ENCODE peak calls at places on chromosomes 2 and 18, in seven cellular contexts. V is aorta, K is HCT116, N is heart right ventricle, S is left lung, A is prostate gland, W is Karpas-422. X is an unnamed sample.

GRCh38 chr2:172848549-172848948 is 112.9 kb downstream of the RAPGEF4 start:
- DNase-seq in V (no peak), K (no peak), N (no peak), S (no peak), A (no peak), W (no peak), X (no peak)

GRCh38 chr2:11498543-11499034 is 32.6 kb upstream of the E2F6 start:
- DNase-seq in V (peak; percentile 80), K (no peak), N (peak; percentile 88), S (peak; percentile 53), A (no peak), W (no peak), X (no peak)

GRCh38 chr18:55406374-55407045 is 181.5 kb downstream of the TCF4 start:
- DNase-seq in V (no peak), K (no peak), N (no peak), S (no peak), A (no peak), W (no peak), X (no peak)

GRCh38 chr18:24947521-24948305 is 404.3 kb downstream of the ZNF521 start:
- DNase-seq in V (no peak), K (no peak), N (no peak), S (no peak), A (no peak), W (no peak), X (no peak)

GRCh38 chr2:88831792-88832248 is 140.3 kb downstream of the RPIA start:
- DNase-seq in V (no peak), K (peak; percentile 42), N (peak; percentile 38), S (peak; percentile 71), A (no peak), W (peak; percentile 97), X (peak; percentile 30)

GRCh38 chr2:202703091-202703490 is 68.3 kb downstream of the FAM117B start:
- DNase-seq in V (no peak), K (no peak), N (no peak), S (no peak), A (no peak), W (no peak), X (no peak)

GRCh38 chr18:74378179-74378682 is 62.6 kb downstream of the C18orf63 start:
- DNase-seq in V (peak; percentile 81), K (no peak), N (no peak), S (no peak), A (no peak), W (no peak), X (no peak)

GRCh38 chr2:29272311-29272710 is 157.1 kb downstream of the CLIP4 start:
- DNase-seq in V (no peak), K (no peak), N (no peak), S (no peak), A (no peak), W (no peak), X (no peak)

GRCh38 chr2:45575881-45576280 is 35.2 kb downstream of the SRBD1 start:
- DNase-seq in V (no peak), K (no peak), N (no peak), S (no peak), A (no peak), W (no peak), X (no peak)

GRCh38 chr2:26238301-26238958 is 6.0 kb downstream of the HADHA start:
- DNase-seq in V (no peak), K (no peak), N (no peak), S (no peak), A (no peak), W (no peak), X (no peak)

GRCh38 chr18:2961828-2962227 is 51.1 kb downstream of the LPIN2 start:
- DNase-seq in V (no peak), K (no peak), N (no peak), S (no peak), A (no peak), W (peak; percentile 63), X (peak; percentile 71)

GRCh38 chr2:105437708-105438103 is 38.9 kb upstream of the FHL2 start:
- DNase-seq in V (no peak), K (no peak), N (no peak), S (no peak), A (no peak), W (no peak), X (no peak)

GRCh38 chr2:179348921-179349320 is 84.3 kb upstream of the SESTD1 start:
- DNase-seq in V (no peak), K (no peak), N (no peak), S (no peak), A (no peak), W (no peak), X (no peak)

GRCh38 chr2:24418166-24418843 is 58.0 kb upstream of the ITSN2 start:
- DNase-seq in V (no peak), K (no peak), N (no peak), S (no peak), A (no peak), W (no peak), X (no peak)

GRCh38 chr2:150480241-150480640 is 7.2 kb downstream of the RND3 start:
- DNase-seq in V (no peak), K (no peak), N (no peak), S (no peak), A (no peak), W (no peak), X (no peak)

GRCh38 chr2:22355816-22356433 is 1029.1 kb upstream of the KLHL29 start:
- DNase-seq in V (peak; percentile 52), K (no peak), N (peak; percentile 53), S (peak; percentile 43), A (peak; percentile 55), W (peak; percentile 81), X (peak; percentile 57)

GRCh38 chr18:8608795-8609673 is at the start of gene RAB12:
- DNase-seq in V (peak; percentile 94), K (peak; percentile 51), N (peak; percentile 87), S (peak; percentile 91), A (peak; percentile 76), W (peak; percentile 95), X (peak; percentile 87)
- H3K4me1 ChIP-seq in V (no peaks in the 10 kb centered on the region), K (peaks cover 16% of the 10 kb centered on the region), N (peaks cover 19% of the 10 kb centered on the region), S (peaks cover 42% of the 10 kb centered on the region), A (peaks cover 2% of the 10 kb centered on the region), W (peaks cover 59% of the 10 kb centered on the region), X (peaks cover 29% of the 10 kb centered on the region)

GRCh38 chr2:240458900-240459391 is 23.5 kb downstream of the GPC1 start:
- DNase-seq in V (peak; percentile 50), K (no peak), N (no peak), S (no peak), A (no peak), W (no peak), X (no peak)
- H3K4me1 ChIP-seq in V (no peaks in the 10 kb centered on the region), K (peaks cover 11% of the 10 kb centered on the region), N (peaks cover 17% of the 10 kb centered on the region), S (no peaks in the 10 kb centered on the region), A (peaks cover 20% of the 10 kb centered on the region), W (no peaks in the 10 kb centered on the region), X (no peaks in the 10 kb centered on the region)

GRCh38 chr18:27124196-27124595 is 60.9 kb downstream of the CHST9 start:
- DNase-seq in V (no peak), K (no peak), N (no peak), S (no peak), A (no peak), W (no peak), X (no peak)
- H3K4me1 ChIP-seq in V (no peaks in the 10 kb centered on the region), K (no peaks in the 10 kb centered on the region), N (no peaks in the 10 kb centered on the region), S (no peaks in the 10 kb centered on the region), A (no peaks in the 10 kb centered on the region), W (no peaks in the 10 kb centered on the region), X (no peaks in the 10 kb centered on the region)

GRCh38 chr18:58545338-58546096 is 83.4 kb downstream of the ALPK2 start:
- DNase-seq in V (no peak), K (no peak), N (no peak), S (no peak), A (no peak), W (no peak), X (no peak)
- H3K4me1 ChIP-seq in V (no peaks in the 10 kb centered on the region), K (peaks cover 71% of the 10 kb centered on the region), N (peaks cover 22% of the 10 kb centered on the region), S (peaks cover 14% of the 10 kb centered on the region), A (no peaks in the 10 kb centered on the region), W (peaks cover 19% of the 10 kb centered on the region), X (no peaks in the 10 kb centered on the region)

GRCh38 chr2:8543065-8543411 is 138.8 kb upstream of the ID2 start:
- DNase-seq in V (no peak), K (no peak), N (no peak), S (no peak), A (no peak), W (no peak), X (peak; percentile 63)

GRCh38 chr2:8543412-8544167 is 138.3 kb upstream of the ID2 start:
- DNase-seq in V (peak; percentile 88), K (no peak), N (peak; percentile 60), S (peak; percentile 80), A (no peak), W (no peak), X (peak; percentile 87)

GRCh38 chr2:8545676-8546318 is 136.1 kb upstream of the ID2 start:
- DNase-seq in V (peak; percentile 44), K (no peak), N (no peak), S (no peak), A (no peak), W (no peak), X (no peak)

GRCh38 chr2:8544786-8545631 is 136.8 kb upstream of the ID2 start:
- DNase-seq in V (peak; percentile 88), K (peak; percentile 6), N (peak; percentile 73), S (peak; percentile 88), A (no peak), W (peak; percentile 66), X (peak; percentile 98)

GRCh38 chr2:8544168-8544785 is 137.6 kb upstream of the ID2 start:
- DNase-seq in V (no peak), K (no peak), N (no peak), S (no peak), A (no peak), W (no peak), X (peak; percentile 51)
- H3K4me1 ChIP-seq in V (no peaks in the 10 kb centered on the region), K (peaks cover 8% of the 10 kb centered on the region), N (peaks cover 15% of the 10 kb centered on the region), S (peaks cover 80% of the 10 kb centered on the region), A (peaks cover 5% of the 10 kb centered on the region), W (peaks cover 57% of the 10 kb centered on the region), X (peaks cover 93% of the 10 kb centered on the region)

DNA sequence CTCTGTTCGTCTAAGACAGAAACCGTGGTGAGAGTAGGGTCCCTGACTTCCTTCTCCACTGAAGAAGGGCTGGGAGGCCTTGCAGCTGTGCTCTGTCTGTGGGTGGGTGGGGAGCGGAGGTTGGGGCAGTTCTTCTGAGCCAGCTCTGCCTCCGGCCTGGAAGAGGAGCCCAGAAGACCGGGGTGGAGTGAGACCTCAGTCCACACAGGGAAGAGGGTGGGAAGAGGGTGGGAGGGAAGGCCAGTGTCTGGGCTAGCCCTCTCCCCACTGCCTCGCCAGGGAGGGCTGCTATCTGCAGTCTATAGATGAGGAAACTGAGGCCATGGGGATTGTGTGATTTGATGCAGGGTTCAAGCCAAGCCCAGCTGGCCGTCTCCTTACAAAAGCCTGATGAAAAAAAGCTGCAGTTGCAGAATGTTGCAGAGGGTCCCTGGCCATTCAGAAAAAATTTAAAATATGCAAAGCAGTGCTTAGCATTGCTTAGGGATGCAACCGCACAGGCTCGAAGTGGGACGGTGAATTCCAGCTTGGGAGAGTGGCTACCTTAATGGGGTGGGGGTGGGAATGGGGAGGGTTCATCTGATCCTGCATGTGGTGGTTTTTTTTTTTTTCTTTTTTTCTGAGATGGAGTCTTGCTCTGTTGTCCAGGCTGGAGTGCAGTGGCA is 181.6 kb upstream of the HS6ST1 start:
- DNase-seq in V (no peak), K (no peak), N (no peak), S (no peak), A (no peak), W (no peak), X (peak; percentile 65)
- H3K4me1 ChIP-seq in V (no peaks in the 10 kb centered on the region), K (no peaks in the 10 kb centered on the region), N (peaks cover 11% of the 10 kb centered on the region), S (no peaks in the 10 kb centered on the region), A (no peaks in the 10 kb centered on the region), W (peaks cover 30% of the 10 kb centered on the region), X (peaks cover 65% of the 10 kb centered on the region)